ENCODE peak calls at places on chromosomes 5 and 9, in seven cellular contexts. D is K562, G is SK-N-SH, V is H1, N is GM12891, W is HepG2, X is GM12878. M is an unnamed sample.

GRCh38 chr5:82129723-82130285 is 148.3 kb downstream of the RPS23 start:
- DNase-seq in D (no peak), G (no peak), V (no peak), N (no peak), W (no peak), X (no peak), M (no peak)

GRCh38 chr5:2556375-2556966 is 195.0 kb downstream of the IRX2 start:
- DNase-seq in D (no peak), G (no peak), V (no peak), N (no peak), W (no peak), X (no peak), M (no peak)

GRCh38 chr5:58466939-58467338 is 7.1 kb upstream of the PLK2 start:
- DNase-seq in D (no peak), G (no peak), V (no peak), N (no peak), W (no peak), X (no peak), M (no peak)

GRCh38 chr5:113510836-113511451 is 2.5 kb upstream of the YTHDC2 start:
- DNase-seq in D (no peak), G (peak; percentile 27), V (no peak), N (no peak), W (peak; percentile 50), X (no peak), M (no peak)

GRCh38 chr9:94805585-94805984 is 79.1 kb downstream of the AOPEP start:
- DNase-seq in D (no peak), G (peak; percentile 35), V (no peak), N (no peak), W (no peak), X (peak; percentile 31), M (no peak)

GRCh38 chr5:137800700-137801411 is 46.7 kb upstream of the HNRNPA0 start:
- DNase-seq in D (no peak), G (no peak), V (no peak), N (no peak), W (peak; percentile 8), X (no peak), M (no peak)

GRCh38 chr5:166768536-166768935 is 1522.9 kb upstream of the WWC1 start:
- DNase-seq in D (no peak), G (no peak), V (no peak), N (no peak), W (no peak), X (no peak), M (no peak)

GRCh38 chr9:117958726-117959125 is 254.5 kb downstream of the TLR4 start:
- DNase-seq in D (no peak), G (no peak), V (peak; percentile 2), N (no peak), W (no peak), X (no peak), M (no peak)

GRCh38 chr5:9356306-9356942 is 189.5 kb downstream of the SEMA5A start:
- DNase-seq in D (no peak), G (no peak), V (no peak), N (no peak), W (no peak), X (no peak), M (no peak)

GRCh38 chr9:87528969-87529368 is 31.3 kb downstream of the DAPK1 start:
- DNase-seq in D (no peak), G (no peak), V (no peak), N (no peak), W (no peak), X (no peak), M (no peak)

GRCh38 chr5:159211712-159212111 is 2.4 kb upstream of the RNF145 start:
- DNase-seq in D (no peak), G (peak; percentile 27), V (no peak), N (no peak), W (no peak), X (no peak), M (no peak)

GRCh38 chr5:138033916-138034315 is 1.0 kb upstream of the FAM13B start:
- DNase-seq in D (no peak), G (no peak), V (no peak), N (no peak), W (no peak), X (no peak), M (no peak)

GRCh38 chr5:174287761-174288160 is 242.3 kb downstream of the NSG2 start:
- DNase-seq in D (no peak), G (no peak), V (no peak), N (no peak), W (no peak), X (no peak), M (no peak)

GRCh38 chr5:93164690-93165089 is 416.3 kb downstream of the NR2F1-AS1 start:
- DNase-seq in D (no peak), G (peak; percentile 28), V (no peak), N (no peak), W (no peak), X (no peak), M (no peak)

GRCh38 chr5:118144540-118144939 is 843.8 kb downstream of the DTWD2 start:
- DNase-seq in D (no peak), G (no peak), V (no peak), N (no peak), W (no peak), X (no peak), M (no peak)

GRCh38 chr5:141821430-141821925 is 56.7 kb downstream of the PCDH1 start:
- DNase-seq in D (no peak), G (peak; percentile 68), V (no peak), N (no peak), W (no peak), X (no peak), M (no peak)
- TF ChIP-seq TAF1 in D (no peak), G (no peak), V (no peak), N (no peak), W (no peak), X (no peak), M (no peak)

GRCh38 chr9:128276574-128277270 is 646 bp downstream of the SWI5 start:
- DNase-seq in D (peak; percentile 67), G (peak; percentile 62), V (no peak), N (no peak), W (no peak), X (no peak), M (no peak)

GRCh38 chr9:128275198-128276007 is at the start of gene GOLGA2:
- DNase-seq in D (peak; percentile 99), G (peak; percentile 86), V (no peak), N (peak; percentile 84), W (peak; percentile 56), X (no peak), M (peak; percentile 80)

GRCh38 chr9:128282500-128282899 is 6.4 kb downstream of the SWI5 start:
- DNase-seq in D (no peak), G (no peak), V (no peak), N (no peak), W (no peak), X (no peak), M (no peak)

GRCh38 chr9:128276008-128276573 is at the start of gene SWI5:
- DNase-seq in D (peak; percentile 100), G (peak; percentile 98), V (peak; percentile 99), N (peak; percentile 97), W (peak; percentile 96), X (peak; percentile 99), M (peak; percentile 96)

GRCh38 chr9:128280084-128280622 is 4.1 kb downstream of the SWI5 start:
- DNase-seq in D (no peak), G (no peak), V (no peak), N (no peak), W (no peak), X (no peak), M (no peak)
- TF ChIP-seq POLR2AphosphoS5 in D (no peak), G (no peak), V (no peak), N (no peak), W (no peak), X (no peak), M (no peak)

DNA sequence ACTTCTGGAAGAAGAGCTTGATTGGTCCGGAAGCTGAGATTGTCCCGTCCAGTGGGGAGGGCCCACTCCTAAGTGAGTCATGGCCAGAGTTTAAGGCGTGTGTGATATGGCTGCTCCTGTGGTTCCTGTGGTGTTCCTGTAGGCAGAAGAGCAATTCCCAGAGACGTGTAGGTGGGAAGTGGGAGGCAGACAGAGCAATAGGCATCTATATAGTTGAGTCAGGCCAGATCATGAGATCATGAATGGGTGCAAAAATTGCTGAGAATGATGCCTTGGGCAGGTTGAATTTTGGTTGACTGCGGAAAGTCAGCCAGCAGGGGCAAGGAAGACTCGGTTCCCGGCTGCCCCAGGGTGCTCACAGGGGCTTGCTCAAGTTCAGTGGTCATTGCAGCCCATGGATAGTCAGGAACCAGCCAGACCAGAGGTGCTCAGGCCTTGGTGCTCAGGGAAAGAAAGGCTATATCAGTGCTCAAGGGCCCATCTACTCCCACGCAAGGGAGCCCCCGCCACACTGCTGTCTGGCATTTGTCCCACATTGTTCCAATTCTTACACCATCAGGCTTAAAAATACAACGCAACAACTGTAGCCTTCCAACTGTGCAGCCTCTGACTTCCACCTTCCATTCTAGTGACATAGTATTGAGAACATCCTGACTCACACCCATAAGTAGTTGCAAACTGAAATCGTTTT is 21.0 kb upstream of the GSN start:
- DNase-seq in D (peak; percentile 16), G (no peak), V (no peak), N (no peak), W (no peak), X (no peak), M (no peak)
- TF ChIP-seq TAF1 in D (no peak), G (no peak), V (no peak), N (no peak), W (no peak), X (no peak), M (no peak)

DNA sequence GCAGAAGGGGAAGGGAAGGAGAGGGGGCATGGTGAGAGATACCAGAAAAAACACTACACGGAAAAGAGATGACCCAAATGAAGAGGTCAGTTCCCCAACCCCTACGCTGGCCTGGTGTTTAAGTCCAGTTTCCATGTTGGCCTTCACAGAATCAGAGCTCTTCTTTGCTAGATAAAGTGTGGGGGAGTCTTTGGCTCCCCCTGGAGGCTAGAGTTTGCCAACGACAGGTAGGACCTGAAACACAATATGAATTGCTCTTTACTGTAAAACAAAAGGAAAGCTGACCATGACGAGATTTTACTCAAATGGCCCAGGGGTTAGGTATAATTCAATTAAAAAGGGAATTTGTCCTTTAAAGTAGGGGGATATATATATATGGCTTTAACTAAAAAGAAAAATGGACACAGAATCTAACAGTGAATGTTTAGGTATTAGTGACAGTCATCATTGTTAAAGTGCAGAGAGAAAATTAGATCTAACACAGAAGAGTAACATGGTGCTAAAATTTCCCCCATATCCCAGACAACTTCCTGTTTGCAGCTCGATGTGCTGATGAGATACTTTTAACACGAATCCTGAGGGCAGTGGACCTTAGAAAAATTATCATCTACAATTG is 92.0 kb downstream of the SV2C start:
- DNase-seq in D (peak; percentile 68), G (peak; percentile 80), V (peak; percentile 66), N (peak; percentile 67), W (peak; percentile 48), X (peak; percentile 32), M (peak; percentile 46)
- TF ChIP-seq POLR2AphosphoS5 in D (no peak), G (no peak), V (no peak), N (no peak), W (no peak), X (no peak), M (no peak)

GRCh38 chr5:38263983-38264382 is 5.6 kb downstream of the EGFLAM start:
- DNase-seq in D (no peak), G (no peak), V (no peak), N (no peak), W (peak; percentile 21), X (no peak), M (no peak)
- TF ChIP-seq TAF1 in D (no peak), G (no peak), V (no peak), N (no peak), W (no peak), X (no peak), M (no peak)